ENCODE peak calls at places on chromosomes 6 and 20, in eight cellular contexts. N, R, J, C, M, I, Y and E are unnamed samples.

GRCh38 chr6:6243846-6244245 is 76.6 kb downstream of the F13A1 start:
- DNase-seq in M (no peak), Y (no peak), I (no peak), J (no peak), N (no peak), C (no peak), R (no peak), E (no peak)

GRCh38 chr6:92810913-92811312 is 608.4 kb downstream of the EPHA7 start:
- DNase-seq in J (peak), N (peak), R (peak), C (peak), M (peak), I (peak), Y (peak), E (no peak)

GRCh38 chr6:136090929-136091328 is 159.2 kb downstream of the MTFR2 start:
- DNase-seq in I (no peak), R (no peak), J (no peak), M (no peak), N (no peak), C (no peak), Y (no peak), E (no peak)

GRCh38 chr6:36358235-36358915 is 21.7 kb upstream of the BNIP5 start:
- DNase-seq in R (peak), N (no peak), J (no peak), I (no peak), M (no peak), Y (no peak), C (peak), E (no peak)

GRCh38 chr6:122696853-122697252 is 82.7 kb upstream of the FABP7 start:
- DNase-seq in C (peak), R (peak), Y (peak), M (no peak), I (no peak), J (no peak), N (no peak), E (peak)

GRCh38 chr20:45405566-45406259 is 2.4 kb upstream of the DBNDD2 start:
- DNase-seq in N (peak), Y (peak), R (peak), M (peak), I (no peak), C (no peak), J (peak), E (no peak)

GRCh38 chr20:33339515-33340058 is 56.6 kb downstream of the BPIFB1 start:
- DNase-seq in C (no peak), I (no peak), R (no peak), J (no peak), M (no peak), N (peak), Y (peak), E (no peak)

GRCh38 chr6:155455766-155456165 is at the start of gene NOX3:
- DNase-seq in I (no peak), J (no peak), C (no peak), Y (peak), M (no peak), N (peak), R (no peak), E (no peak)

GRCh38 chr6:142242269-142242668 is 59.5 kb upstream of the ADGRG6 start:
- DNase-seq in Y (peak), M (no peak), I (peak), C (peak), N (no peak), R (peak), J (no peak), E (no peak)

GRCh38 chr6:150409576-150410066 is 40.8 kb downstream of the IYD start:
- DNase-seq in R (no peak), M (no peak), J (no peak), I (peak), N (no peak), C (no peak), Y (no peak), E (no peak)

GRCh38 chr6:29813066-29813465 is 14.6 kb upstream of the HLA-G start:
- DNase-seq in Y (no peak), N (no peak), R (no peak), C (no peak), I (no peak), M (no peak), J (no peak), E (no peak)

GRCh38 chr6:15690451-15690961 is 27.7 kb upstream of the DTNBP1 start:
- DNase-seq in Y (no peak), I (no peak), J (no peak), R (no peak), M (no peak), N (no peak), C (no peak), E (no peak)

GRCh38 chr6:125271486-125272159 is 30.1 kb downstream of the HDDC2 start:
- DNase-seq in M (no peak), C (no peak), R (no peak), I (no peak), Y (no peak), N (no peak), J (no peak), E (no peak)

GRCh38 chr6:43086022-43086658 is 10.0 kb downstream of the PTK7 start:
- DNase-seq in M (no peak), C (no peak), N (no peak), J (no peak), I (no peak), Y (no peak), R (no peak), E (no peak)

GRCh38 chr6:17869010-17869752 is 118.3 kb downstream of the KIF13A start:
- DNase-seq in Y (no peak), R (peak), N (no peak), J (peak), I (no peak), M (no peak), C (peak), E (peak)

GRCh38 chr6:1317302-1317815 is 5.5 kb downstream of the FOXQ1 start:
- DNase-seq in J (no peak), Y (no peak), N (no peak), M (no peak), I (no peak), R (no peak), C (no peak), E (no peak)

GRCh38 chr20:21099653-21100589 is 6.2 kb downstream of the LINC00237 start:
- DNase-seq in N (peak), R (no peak), I (peak), J (peak), M (no peak), C (peak), Y (peak), E (no peak)

GRCh38 chr20:64079273-64080012 is at the start of gene RGS19:
- DNase-seq in M (peak), N (peak), J (peak), Y (peak), R (peak), I (peak), C (peak), E (no peak)

GRCh38 chr20:64077541-64077875 is 1.8 kb downstream of the RGS19 start:
- DNase-seq in C (no peak), J (no peak), M (no peak), R (no peak), N (no peak), I (no peak), Y (no peak), E (no peak)

GRCh38 chr20:64077094-64077493 is 2.2 kb downstream of the RGS19 start:
- DNase-seq in Y (no peak), J (no peak), M (no peak), I (no peak), C (no peak), N (no peak), R (no peak), E (no peak)

GRCh38 chr20:64078934-64079272 is 415 bp downstream of the RGS19 start:
- DNase-seq in I (no peak), M (no peak), N (no peak), Y (no peak), J (no peak), C (no peak), R (no peak), E (no peak)

GRCh38 chr20:64077876-64078551 is 1.3 kb downstream of the RGS19 start:
- DNase-seq in N (no peak), J (no peak), Y (no peak), M (no peak), R (no peak), I (no peak), C (no peak), E (no peak)
- H3K4me3 ChIP-seq in N (no peak), J (no peak), Y (no peak), M (no peak), R (no peak), I (no peak), C (no peak), E (peak)

GRCh38 chr6:109121411-109121810 is 26.1 kb downstream of the CEP57L1 start:
- DNase-seq in C (no peak), Y (no peak), N (no peak), I (no peak), M (no peak), J (no peak), R (peak), E (no peak)
- H3K9ac ChIP-seq in C (no peak), Y (no peak), N (no peak), I (no peak), M (no peak), J (no peak), R (no peak), E (no peak)

DNA sequence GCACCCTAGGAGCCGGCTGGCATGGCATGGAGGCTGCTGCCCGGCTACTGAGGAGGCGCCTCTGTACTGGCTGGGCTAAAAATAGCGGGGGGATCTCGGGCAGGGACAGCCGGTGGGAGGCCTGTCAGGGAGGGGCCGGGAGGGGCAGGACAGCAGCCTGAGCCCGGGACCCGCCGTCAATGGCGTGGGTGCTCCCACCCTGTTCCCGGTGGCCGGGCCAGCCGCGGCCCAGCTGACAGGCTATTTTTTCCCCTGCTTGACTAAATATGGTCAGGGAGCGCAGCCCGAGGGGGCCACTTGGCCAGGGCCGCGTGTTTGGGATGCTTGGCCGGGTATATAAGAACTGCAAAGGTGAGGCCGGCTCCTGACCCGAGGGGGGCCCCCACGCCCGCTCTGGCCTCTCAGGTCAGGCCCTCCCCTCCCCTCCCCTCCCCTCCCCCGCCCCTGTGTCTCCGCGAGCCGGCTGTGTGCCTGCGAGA is 74.3 kb upstream of the GATA5 start:
- DNase-seq in M (no peak), I (no peak), R (no peak), N (peak), C (no peak), J (no peak), Y (peak), E (no peak)
- H3K4me3 ChIP-seq in M (no peak), I (peak), R (no peak), N (peak), C (no peak), J (no peak), Y (no peak), E (no peak)

DNA sequence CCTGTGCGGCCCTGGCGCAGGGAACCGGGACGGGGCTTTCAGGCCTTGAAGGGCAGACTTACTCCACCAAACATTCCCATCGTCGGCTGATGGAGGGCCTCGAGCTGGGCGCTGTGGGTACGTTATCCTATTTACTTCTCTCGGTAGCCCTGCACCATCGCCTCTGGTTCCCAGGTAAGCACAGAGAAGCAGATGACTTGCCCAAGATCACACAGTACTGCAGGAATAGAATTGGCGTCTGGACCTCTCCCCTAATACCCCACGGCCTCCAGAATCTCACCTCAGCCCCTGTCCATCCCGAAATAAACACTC is 46.4 kb downstream of the PDYN start:
- DNase-seq in J (no peak), Y (no peak), M (no peak), C (no peak), I (no peak), N (no peak), R (no peak), E (no peak)
- H3K9ac ChIP-seq in J (no peak), Y (no peak), M (peak), C (no peak), I (no peak), N (no peak), R (no peak), E (no peak)